ENCODE peak calls at places on chromosomes 12 and 14, in ten cellular contexts. One of them, this sample, is unnamed.

GRCh38 chr12:62466018-62466595 is 519 bp upstream of the MON2 start:
- DNase-seq in AG04450: no peak
- DNase-seq in heart right ventricle: peak
- DNase-seq in astrocyte of the spinal cord: peak
- DNase-seq in lung: peak
- DNase-seq in GM12865: peak
- DNase-seq in cardiac fibroblast: peak
- DNase-seq in epithelial cell of proximal tubule: no peak
- DNase-seq in IMR-90: peak
- DNase-seq in body of pancreas: no peak
- DNase-seq in this sample: peak

GRCh38 chr12:115687094-115687493 is 590.4 kb downstream of the MED13L start:
- DNase-seq in AG04450: no peak
- DNase-seq in heart right ventricle: no peak
- DNase-seq in astrocyte of the spinal cord: no peak
- DNase-seq in lung: no peak
- DNase-seq in GM12865: no peak
- DNase-seq in cardiac fibroblast: no peak
- DNase-seq in epithelial cell of proximal tubule: no peak
- DNase-seq in IMR-90: no peak
- DNase-seq in body of pancreas: no peak
- DNase-seq in this sample: no peak

GRCh38 chr14:20501346-20501745 is 4.0 kb upstream of the RNASE10 start:
- DNase-seq in AG04450: no peak
- DNase-seq in heart right ventricle: no peak
- DNase-seq in astrocyte of the spinal cord: peak
- DNase-seq in lung: no peak
- DNase-seq in GM12865: no peak
- DNase-seq in cardiac fibroblast: peak
- DNase-seq in epithelial cell of proximal tubule: no peak
- DNase-seq in IMR-90: peak
- DNase-seq in body of pancreas: no peak
- DNase-seq in this sample: peak

GRCh38 chr14:30077946-30078345 is 150.3 kb upstream of the PRKD1 start:
- DNase-seq in AG04450: no peak
- DNase-seq in heart right ventricle: no peak
- DNase-seq in astrocyte of the spinal cord: no peak
- DNase-seq in lung: no peak
- DNase-seq in GM12865: no peak
- DNase-seq in cardiac fibroblast: no peak
- DNase-seq in epithelial cell of proximal tubule: no peak
- DNase-seq in IMR-90: no peak
- DNase-seq in body of pancreas: no peak
- DNase-seq in this sample: no peak

GRCh38 chr12:89461649-89462612 is 62.7 kb downstream of the GALNT4 start:
- DNase-seq in AG04450: peak
- DNase-seq in heart right ventricle: no peak
- DNase-seq in astrocyte of the spinal cord: peak
- DNase-seq in lung: no peak
- DNase-seq in GM12865: peak
- DNase-seq in cardiac fibroblast: peak
- DNase-seq in epithelial cell of proximal tubule: no peak
- DNase-seq in IMR-90: peak
- DNase-seq in body of pancreas: no peak
- DNase-seq in this sample: peak

GRCh38 chr14:59343585-59343984 is 121.6 kb downstream of the GPR135 start:
- DNase-seq in AG04450: no peak
- DNase-seq in heart right ventricle: peak
- DNase-seq in astrocyte of the spinal cord: no peak
- DNase-seq in lung: no peak
- DNase-seq in GM12865: no peak
- DNase-seq in cardiac fibroblast: no peak
- DNase-seq in epithelial cell of proximal tubule: no peak
- DNase-seq in IMR-90: no peak
- DNase-seq in body of pancreas: peak
- DNase-seq in this sample: no peak

GRCh38 chr12:107337354-107338095 is 244.2 kb upstream of the CRY1 start:
- DNase-seq in AG04450: no peak
- DNase-seq in heart right ventricle: no peak
- DNase-seq in astrocyte of the spinal cord: peak
- DNase-seq in lung: no peak
- DNase-seq in GM12865: no peak
- DNase-seq in cardiac fibroblast: peak
- DNase-seq in epithelial cell of proximal tubule: no peak
- DNase-seq in IMR-90: peak
- DNase-seq in body of pancreas: no peak
- DNase-seq in this sample: peak

GRCh38 chr14:89673499-89674225 is 256.6 kb upstream of the FOXN3 start:
- DNase-seq in AG04450: no peak
- DNase-seq in heart right ventricle: no peak
- DNase-seq in astrocyte of the spinal cord: peak
- DNase-seq in lung: no peak
- DNase-seq in GM12865: no peak
- DNase-seq in cardiac fibroblast: peak
- DNase-seq in epithelial cell of proximal tubule: no peak
- DNase-seq in IMR-90: peak
- DNase-seq in body of pancreas: no peak
- DNase-seq in this sample: peak

GRCh38 chr14:36070056-36071043 is 106.2 kb downstream of the PTCSC3 start:
- DNase-seq in AG04450: peak
- DNase-seq in heart right ventricle: no peak
- DNase-seq in astrocyte of the spinal cord: peak
- DNase-seq in lung: peak
- DNase-seq in GM12865: peak
- DNase-seq in cardiac fibroblast: peak
- DNase-seq in epithelial cell of proximal tubule: peak
- DNase-seq in IMR-90: peak
- DNase-seq in body of pancreas: peak
- DNase-seq in this sample: peak

GRCh38 chr14:37253905-37254304 is 56.2 kb downstream of the MIPOL1 start:
- DNase-seq in AG04450: peak
- DNase-seq in heart right ventricle: no peak
- DNase-seq in astrocyte of the spinal cord: peak
- DNase-seq in lung: no peak
- DNase-seq in GM12865: no peak
- DNase-seq in cardiac fibroblast: peak
- DNase-seq in epithelial cell of proximal tubule: no peak
- DNase-seq in IMR-90: peak
- DNase-seq in body of pancreas: no peak
- DNase-seq in this sample: peak

GRCh38 chr12:107845980-107846659 is 71.6 kb downstream of the ASCL4 start:
- DNase-seq in AG04450: no peak
- DNase-seq in heart right ventricle: no peak
- DNase-seq in astrocyte of the spinal cord: no peak
- DNase-seq in lung: no peak
- DNase-seq in GM12865: no peak
- DNase-seq in cardiac fibroblast: no peak
- DNase-seq in epithelial cell of proximal tubule: no peak
- DNase-seq in IMR-90: no peak
- DNase-seq in body of pancreas: peak
- DNase-seq in this sample: no peak

DNA sequence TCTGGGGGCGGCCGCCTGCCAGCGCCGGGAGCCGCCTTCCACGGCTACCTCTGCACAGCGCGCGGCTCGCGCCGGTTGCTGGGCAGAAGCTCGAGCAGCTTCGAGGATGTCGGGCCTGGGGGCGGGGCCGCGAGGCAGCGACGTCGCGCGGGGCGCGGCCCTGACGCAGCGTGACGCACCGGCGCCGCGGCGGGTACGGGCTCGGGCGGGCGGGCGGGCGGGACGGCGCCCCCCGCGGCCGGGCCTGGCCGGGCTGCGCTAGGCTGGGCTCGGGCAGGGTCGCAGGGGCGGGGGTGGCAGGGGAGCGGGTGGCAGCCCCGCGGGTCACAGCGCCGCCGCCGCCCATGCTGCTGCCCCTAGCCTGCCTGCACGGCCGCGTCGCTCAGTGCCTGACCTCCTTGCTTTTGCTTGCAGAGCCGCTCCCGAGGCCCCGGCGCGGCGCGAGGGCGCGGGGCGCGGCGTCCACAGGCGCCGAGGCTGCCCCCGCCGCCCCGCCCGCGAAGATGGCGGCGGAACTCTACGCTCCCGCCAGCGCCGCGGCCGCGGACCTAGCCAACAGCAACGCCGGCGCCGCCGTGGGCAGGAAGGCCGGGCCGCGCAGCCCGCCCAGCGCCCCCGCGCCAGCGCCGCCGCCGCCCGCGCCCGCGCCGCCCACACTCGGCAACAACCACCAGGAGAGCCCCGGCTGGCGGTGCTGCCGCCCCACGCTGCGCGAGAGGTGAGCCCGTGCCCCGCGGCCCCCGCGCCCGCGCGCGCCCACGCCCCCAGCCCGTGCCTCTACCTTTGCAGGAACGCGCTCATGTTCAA is at the start of gene BTBD6:
- DNase-seq in AG04450: peak
- DNase-seq in heart right ventricle: peak
- DNase-seq in astrocyte of the spinal cord: peak
- DNase-seq in lung: peak
- DNase-seq in GM12865: peak
- DNase-seq in cardiac fibroblast: peak
- DNase-seq in epithelial cell of proximal tubule: peak
- DNase-seq in IMR-90: peak
- DNase-seq in body of pancreas: peak
- DNase-seq in this sample: peak
- TF ChIP-seq CTCF in AG04450: no peak
- TF ChIP-seq CTCF in heart right ventricle: no peak
- TF ChIP-seq CTCF in astrocyte of the spinal cord: no peak
- TF ChIP-seq CTCF in lung: no peak
- TF ChIP-seq CTCF in GM12865: peak
- TF ChIP-seq CTCF in cardiac fibroblast: no peak
- TF ChIP-seq CTCF in epithelial cell of proximal tubule: no peak
- TF ChIP-seq CTCF in IMR-90: peak
- TF ChIP-seq CTCF in body of pancreas: no peak
- TF ChIP-seq CTCF in this sample: no peak

DNA sequence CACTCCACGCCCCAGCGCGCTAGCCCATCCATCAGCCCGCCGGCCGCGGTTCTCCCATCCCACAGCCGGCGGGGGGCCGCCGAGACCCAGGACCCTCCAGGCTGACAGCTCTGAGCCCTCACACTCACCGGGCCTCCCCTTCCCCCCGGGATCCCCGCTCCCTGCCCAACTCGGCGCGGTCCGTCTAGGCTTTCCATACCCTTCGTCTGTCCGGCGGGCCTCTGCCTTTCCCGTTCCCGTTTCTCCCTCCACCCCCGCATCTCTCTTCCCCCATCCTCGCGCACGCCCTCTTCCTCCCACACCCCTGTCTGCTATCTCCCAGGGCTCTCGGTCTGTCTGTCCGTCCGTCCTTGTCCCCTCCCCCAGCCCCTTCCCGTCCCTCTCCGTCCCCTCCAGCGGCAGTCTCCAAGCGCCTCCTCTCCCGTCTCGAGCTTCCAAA is 719 bp downstream of the ZFHX2 start:
- DNase-seq in AG04450: no peak
- DNase-seq in heart right ventricle: peak
- DNase-seq in astrocyte of the spinal cord: no peak
- DNase-seq in lung: no peak
- DNase-seq in GM12865: no peak
- DNase-seq in cardiac fibroblast: no peak
- DNase-seq in epithelial cell of proximal tubule: no peak
- DNase-seq in IMR-90: peak
- DNase-seq in body of pancreas: no peak
- DNase-seq in this sample: no peak
- H3K4me3 ChIP-seq in AG04450: peak
- H3K4me3 ChIP-seq in heart right ventricle: peak
- H3K4me3 ChIP-seq in astrocyte of the spinal cord: peak
- H3K4me3 ChIP-seq in lung: peak
- H3K4me3 ChIP-seq in GM12865: peak
- H3K4me3 ChIP-seq in cardiac fibroblast: peak
- H3K4me3 ChIP-seq in epithelial cell of proximal tubule: peak
- H3K4me3 ChIP-seq in IMR-90: peak
- H3K4me3 ChIP-seq in body of pancreas: peak
- H3K4me3 ChIP-seq in this sample: peak

GRCh38 chr12:109480356-109480755 is 2.9 kb downstream of the UBE3B start:
- DNase-seq in AG04450: no peak
- DNase-seq in heart right ventricle: no peak
- DNase-seq in astrocyte of the spinal cord: no peak
- DNase-seq in lung: no peak
- DNase-seq in GM12865: no peak
- DNase-seq in cardiac fibroblast: no peak
- DNase-seq in epithelial cell of proximal tubule: no peak
- DNase-seq in IMR-90: no peak
- DNase-seq in body of pancreas: no peak
- DNase-seq in this sample: no peak

GRCh38 chr12:109481863-109482262 is 4.4 kb downstream of the UBE3B start:
- DNase-seq in AG04450: no peak
- DNase-seq in heart right ventricle: no peak
- DNase-seq in astrocyte of the spinal cord: no peak
- DNase-seq in lung: no peak
- DNase-seq in GM12865: no peak
- DNase-seq in cardiac fibroblast: no peak
- DNase-seq in epithelial cell of proximal tubule: no peak
- DNase-seq in IMR-90: no peak
- DNase-seq in body of pancreas: no peak
- DNase-seq in this sample: no peak

GRCh38 chr12:109483346-109483745 is 5.9 kb downstream of the UBE3B start:
- DNase-seq in AG04450: no peak
- DNase-seq in heart right ventricle: no peak
- DNase-seq in astrocyte of the spinal cord: no peak
- DNase-seq in lung: no peak
- DNase-seq in GM12865: no peak
- DNase-seq in cardiac fibroblast: no peak
- DNase-seq in epithelial cell of proximal tubule: no peak
- DNase-seq in IMR-90: no peak
- DNase-seq in body of pancreas: no peak
- DNase-seq in this sample: no peak

GRCh38 chr12:109482894-109483293 is 5.5 kb downstream of the UBE3B start:
- DNase-seq in AG04450: no peak
- DNase-seq in heart right ventricle: no peak
- DNase-seq in astrocyte of the spinal cord: no peak
- DNase-seq in lung: no peak
- DNase-seq in GM12865: no peak
- DNase-seq in cardiac fibroblast: no peak
- DNase-seq in epithelial cell of proximal tubule: no peak
- DNase-seq in IMR-90: no peak
- DNase-seq in body of pancreas: no peak
- DNase-seq in this sample: no peak

GRCh38 chr12:109482491-109482890 is 5.1 kb downstream of the UBE3B start:
- DNase-seq in AG04450: no peak
- DNase-seq in heart right ventricle: no peak
- DNase-seq in astrocyte of the spinal cord: no peak
- DNase-seq in lung: no peak
- DNase-seq in GM12865: no peak
- DNase-seq in cardiac fibroblast: no peak
- DNase-seq in epithelial cell of proximal tubule: no peak
- DNase-seq in IMR-90: no peak
- DNase-seq in body of pancreas: no peak
- DNase-seq in this sample: no peak
- TF ChIP-seq CTCF in AG04450: no peak
- TF ChIP-seq CTCF in heart right ventricle: no peak
- TF ChIP-seq CTCF in astrocyte of the spinal cord: no peak
- TF ChIP-seq CTCF in lung: no peak
- TF ChIP-seq CTCF in GM12865: no peak
- TF ChIP-seq CTCF in cardiac fibroblast: no peak
- TF ChIP-seq CTCF in epithelial cell of proximal tubule: no peak
- TF ChIP-seq CTCF in IMR-90: no peak
- TF ChIP-seq CTCF in body of pancreas: no peak
- TF ChIP-seq CTCF in this sample: no peak

DNA sequence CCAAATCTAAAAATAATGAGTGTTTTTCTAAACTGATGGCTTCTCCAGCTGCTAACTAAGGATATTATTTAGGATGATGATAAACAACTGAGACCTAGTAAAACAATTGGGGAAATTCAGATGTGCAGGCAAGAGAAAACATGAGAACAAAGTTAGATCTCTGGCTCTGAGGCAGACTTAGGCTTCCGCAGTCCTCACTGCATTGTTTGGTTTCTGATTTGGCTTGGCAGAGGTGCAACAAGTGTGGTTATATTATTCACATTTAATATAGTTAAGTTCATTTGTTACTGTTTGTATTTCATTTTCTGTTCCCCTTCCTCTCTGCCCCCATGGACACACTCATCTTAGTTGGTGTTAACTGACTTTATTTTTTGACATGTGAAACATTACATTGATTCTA is 30.2 kb upstream of the NR1H4 start:
- DNase-seq in AG04450: no peak
- DNase-seq in heart right ventricle: no peak
- DNase-seq in astrocyte of the spinal cord: no peak
- DNase-seq in lung: no peak
- DNase-seq in GM12865: no peak
- DNase-seq in cardiac fibroblast: no peak
- DNase-seq in epithelial cell of proximal tubule: no peak
- DNase-seq in IMR-90: no peak
- DNase-seq in body of pancreas: no peak
- DNase-seq in this sample: no peak
- H3K4me3 ChIP-seq in AG04450: no peak
- H3K4me3 ChIP-seq in heart right ventricle: no peak
- H3K4me3 ChIP-seq in astrocyte of the spinal cord: no peak
- H3K4me3 ChIP-seq in lung: no peak
- H3K4me3 ChIP-seq in GM12865: no peak
- H3K4me3 ChIP-seq in cardiac fibroblast: no peak
- H3K4me3 ChIP-seq in epithelial cell of proximal tubule: no peak
- H3K4me3 ChIP-seq in IMR-90: no peak
- H3K4me3 ChIP-seq in body of pancreas: no peak
- H3K4me3 ChIP-seq in this sample: no peak